ENCODE peak calls at places on chromosomes 5 and 9, in five cellular contexts. I is WERI-Rb-1; P is psoas muscle; D is H1; A is CD4-positive, alpha-beta T cell. L is an unnamed sample.

GRCh38 chr5:148831590-148832565 is 5.5 kb downstream of the ADRB2 start:
- DNase-seq in I (no peak), P (no peak), A (no peak), D (no peak), L (no peak)

GRCh38 chr9:110343537-110343936 is 5.9 kb upstream of the TXNDC8 start:
- DNase-seq in D (no peak), A (no peak), P (no peak), I (no peak), L (no peak)

GRCh38 chr5:162434311-162434710 is 366.7 kb downstream of the GABRG2 start:
- DNase-seq in A (no peak), D (no peak), I (no peak), P (no peak), L (no peak)

GRCh38 chr9:21710792-21711191 is 91.6 kb upstream of the MTAP start:
- DNase-seq in D (no peak), A (peak), I (no peak), P (no peak), L (no peak)

GRCh38 chr9:80233102-80233843 is 661.5 kb downstream of the TLE4 start:
- DNase-seq in D (no peak), P (no peak), A (no peak), I (no peak), L (no peak)

GRCh38 chr9:4604678-4605095 is 57.4 kb upstream of the PLPP6 start:
- DNase-seq in I (peak), A (peak), D (peak), P (no peak), L (no peak)

GRCh38 chr5:39948867-39949468 is 524.2 kb upstream of the DAB2 start:
- DNase-seq in I (peak), P (no peak), D (no peak), A (peak), L (no peak)

GRCh38 chr5:39503148-39503547 is 78.4 kb upstream of the DAB2 start:
- DNase-seq in D (no peak), A (no peak), P (no peak), I (no peak), L (no peak)

GRCh38 chr9:13586726-13587392 is 307.4 kb upstream of the MPDZ start:
- DNase-seq in P (no peak), A (no peak), D (no peak), I (no peak), L (no peak)

GRCh38 chr9:4228606-4229005 is 71.3 kb downstream of the GLIS3 start:
- DNase-seq in D (no peak), P (no peak), I (no peak), A (no peak), L (no peak)

GRCh38 chr5:117103703-117104102 is 529.1 kb upstream of the SEMA6A start:
- DNase-seq in I (no peak), P (no peak), D (no peak), A (no peak), L (no peak)

GRCh38 chr5:4700082-4700481 is 440.0 kb upstream of the ADAMTS16 start:
- DNase-seq in I (peak), D (peak), P (peak), A (no peak), L (peak)

GRCh38 chr5:141483842-141484241 is 988 bp upstream of the PCDHGC4 start:
- DNase-seq in D (no peak), I (no peak), A (no peak), P (no peak), L (no peak)

GRCh38 chr5:127229185-127229889 is 61.3 kb upstream of the MEGF10 start:
- DNase-seq in A (peak), P (peak), D (peak), I (no peak), L (peak)

GRCh38 chr5:87277279-87277835 is 9.7 kb downstream of the RASA1 start:
- DNase-seq in D (no peak), I (no peak), P (no peak), A (no peak), L (no peak)

GRCh38 chr9:128094166-128094949 is 26.3 kb downstream of the SLC25A25 start:
- DNase-seq in I (peak), P (peak), A (peak), D (no peak), L (peak)

GRCh38 chr9:34554211-34555001 is 31.6 kb upstream of the ENHO start:
- DNase-seq in D (peak), A (no peak), P (no peak), I (peak), L (peak)

GRCh38 chr5:111530298-111530740 is 18.0 kb upstream of the STARD4 start:
- DNase-seq in P (peak), I (no peak), A (peak), D (no peak), L (peak)

GRCh38 chr9:106799146-106799545 is 63.8 kb upstream of the ZNF462 start:
- DNase-seq in P (no peak), D (no peak), I (no peak), A (no peak), L (no peak)

GRCh38 chr9:138049779-138050471 is 172.3 kb downstream of the CACNA1B start:
- DNase-seq in A (no peak), P (no peak), D (peak), I (no peak), L (no peak)

GRCh38 chr5:6253846-6254245 is 124.5 kb downstream of the MED10 start:
- DNase-seq in A (no peak), P (no peak), I (no peak), D (no peak), L (peak)

GRCh38 chr5:170448221-170448620 is 55.6 kb upstream of the KCNIP1 start:
- DNase-seq in P (no peak), D (peak), A (no peak), I (no peak), L (no peak)

GRCh38 chr5:139388198-139388821 is 1.4 kb downstream of the MZB1 start:
- DNase-seq in A (no peak), I (no peak), D (no peak), P (no peak), L (no peak)

GRCh38 chr9:134373953-134374300 is 47.7 kb downstream of the RXRA start:
- DNase-seq in P (no peak), I (no peak), D (no peak), A (no peak), L (no peak)

GRCh38 chr9:134375430-134376385 is 49.5 kb downstream of the RXRA start:
- DNase-seq in A (no peak), D (no peak), P (peak), I (peak), L (no peak)

GRCh38 chr9:134375011-134375390 is 48.7 kb downstream of the RXRA start:
- DNase-seq in P (peak), I (peak), A (no peak), D (no peak), L (no peak)

GRCh38 chr9:134373269-134373668 is 47.0 kb downstream of the RXRA start:
- DNase-seq in D (no peak), P (no peak), A (no peak), I (no peak), L (no peak)

DNA sequence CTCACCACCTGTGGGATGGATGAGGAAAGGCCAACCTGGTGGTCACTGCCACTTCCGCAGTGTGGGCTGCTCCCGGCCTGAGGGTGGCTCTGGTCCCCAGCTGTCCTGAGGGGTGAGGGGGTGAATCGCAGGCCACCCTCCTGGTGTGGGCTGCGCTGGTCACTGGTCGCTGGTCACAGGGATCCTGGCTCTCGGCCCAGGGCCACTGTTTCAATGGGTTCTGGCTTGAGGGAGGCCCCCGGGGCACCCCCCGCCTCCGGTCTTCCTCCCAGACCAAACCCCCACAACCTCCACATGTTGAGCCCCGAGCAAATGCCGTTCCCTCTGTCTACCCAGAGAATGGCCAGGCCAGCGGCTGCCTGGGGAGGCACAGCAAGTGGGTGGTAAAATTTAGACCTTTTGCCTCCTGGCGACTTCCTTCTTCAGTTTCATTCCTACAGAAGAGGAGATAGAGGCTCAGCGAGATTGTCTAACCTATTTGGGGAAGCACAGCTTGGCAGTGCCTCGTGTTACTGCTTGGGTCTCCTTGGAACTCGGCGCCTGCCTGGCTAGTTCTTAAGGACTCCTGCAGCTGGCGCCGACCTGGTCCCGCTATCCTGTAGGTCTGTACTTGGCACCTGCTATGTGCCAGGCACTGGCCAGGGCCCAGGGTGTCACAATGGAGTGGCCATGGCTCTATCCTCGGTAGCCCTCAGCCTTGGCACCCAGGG is 48.2 kb downstream of the RXRA start:
- DNase-seq in I (no peak), D (no peak), A (no peak), P (peak), L (no peak)
- H3K27ac ChIP-seq in I (no peak), D (no peak), A (no peak), P (peak), L (peak)

GRCh38 chr9:89177021-89177400 is 1.6 kb downstream of the SHC3 start:
- DNase-seq in I (no peak), A (no peak), D (no peak), P (no peak), L (no peak)
- H3K27ac ChIP-seq in I (no peak), A (no peak), D (no peak), P (no peak), L (peak)

DNA sequence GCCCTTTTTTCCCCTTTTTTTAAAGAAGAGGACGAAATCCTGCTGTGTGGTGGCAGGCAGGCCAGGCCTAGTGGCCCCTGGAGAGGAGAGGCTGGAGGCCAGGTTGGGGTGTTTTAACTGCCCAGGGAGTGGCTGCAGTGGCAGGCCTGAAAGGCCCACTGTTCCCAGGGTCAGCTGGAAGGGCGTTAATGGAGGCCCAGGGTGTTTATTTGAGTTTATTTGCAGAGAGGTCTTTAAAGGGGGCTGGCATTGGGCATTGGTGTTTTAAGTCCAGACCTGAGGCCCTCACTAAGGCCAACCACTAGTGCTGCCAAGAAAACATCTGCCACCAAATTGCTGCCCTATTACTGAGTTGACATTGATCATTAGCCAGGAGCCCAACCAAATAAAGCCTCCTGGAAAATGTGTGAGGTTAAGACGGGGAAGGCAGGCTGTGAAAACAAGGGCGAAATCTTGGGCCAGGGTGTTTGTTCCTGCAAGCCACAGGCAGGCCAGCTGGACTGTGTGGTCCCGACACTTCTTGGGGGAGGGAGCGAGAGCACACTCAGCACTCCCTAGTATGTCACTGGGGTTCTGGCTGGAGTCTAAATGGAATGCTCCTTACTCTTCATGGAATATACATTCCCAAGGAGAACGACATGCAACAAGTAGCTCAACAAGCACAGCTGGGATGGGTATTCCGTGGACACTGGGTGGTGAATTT is 5.1 kb downstream of the JADE2 start:
- DNase-seq in A (no peak), D (no peak), I (no peak), P (no peak), L (no peak)
- H3K27ac ChIP-seq in A (peak), D (no peak), I (peak), P (peak), L (peak)

DNA sequence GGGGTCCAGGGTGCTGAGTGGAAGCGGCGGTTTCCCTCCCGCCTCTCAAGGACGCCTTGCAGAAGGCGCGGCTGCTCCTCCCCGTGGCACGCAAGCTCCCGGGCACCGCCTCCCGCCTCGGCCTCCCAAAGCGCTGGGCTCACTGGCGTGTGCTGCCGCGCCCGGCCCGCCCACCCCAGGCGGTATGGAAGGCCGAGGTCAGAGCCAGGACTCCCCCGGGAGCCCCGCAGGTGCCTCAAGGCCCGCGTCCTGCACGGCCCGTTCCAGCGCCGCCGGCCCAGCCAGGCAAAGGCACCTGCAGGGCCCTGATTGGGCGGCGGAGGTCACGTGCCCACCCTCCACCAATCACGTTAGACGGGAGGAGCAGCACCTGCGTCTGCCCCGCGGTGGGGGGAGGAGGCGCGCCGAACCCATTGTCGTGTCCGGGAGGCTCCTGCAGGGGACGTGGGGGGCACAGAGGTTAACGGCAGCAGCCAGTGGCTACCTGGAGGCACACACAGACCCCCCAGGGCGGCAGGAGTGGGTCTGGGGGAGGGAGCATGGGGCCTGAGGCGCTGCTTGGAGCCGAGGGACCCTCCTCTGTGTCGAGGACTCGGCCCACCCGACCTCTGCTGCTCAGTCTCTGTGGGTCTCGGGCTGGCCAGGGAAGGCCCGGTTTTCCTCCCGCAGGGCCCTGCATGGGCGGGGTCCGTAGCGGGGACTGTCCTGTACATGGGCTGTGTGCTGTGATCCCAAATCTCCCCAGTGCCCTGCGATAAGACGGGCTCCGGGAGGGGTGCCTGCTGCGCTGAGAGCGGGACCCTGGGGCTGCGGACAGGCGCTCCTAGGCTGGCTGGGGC is 2.0 kb upstream of the LCN12 start:
- DNase-seq in D (peak), P (peak), A (peak), I (peak), L (peak)
- H3K27ac ChIP-seq in D (peak), P (peak), A (peak), I (peak), L (peak)

GRCh38 chr5:153619706-153620105 is 129.2 kb downstream of the GRIA1 start:
- DNase-seq in P (no peak), D (no peak), A (no peak), I (no peak), L (peak)

GRCh38 chr5:153623906-153624765 is 133.7 kb downstream of the GRIA1 start:
- DNase-seq in P (no peak), A (no peak), I (no peak), D (no peak), L (no peak)

GRCh38 chr5:153626836-153627235 is 136.4 kb downstream of the GRIA1 start:
- DNase-seq in I (no peak), A (no peak), P (no peak), D (no peak), L (no peak)

GRCh38 chr5:153625826-153626354 is 135.4 kb downstream of the GRIA1 start:
- DNase-seq in A (no peak), I (no peak), P (no peak), D (no peak), L (no peak)

DNA sequence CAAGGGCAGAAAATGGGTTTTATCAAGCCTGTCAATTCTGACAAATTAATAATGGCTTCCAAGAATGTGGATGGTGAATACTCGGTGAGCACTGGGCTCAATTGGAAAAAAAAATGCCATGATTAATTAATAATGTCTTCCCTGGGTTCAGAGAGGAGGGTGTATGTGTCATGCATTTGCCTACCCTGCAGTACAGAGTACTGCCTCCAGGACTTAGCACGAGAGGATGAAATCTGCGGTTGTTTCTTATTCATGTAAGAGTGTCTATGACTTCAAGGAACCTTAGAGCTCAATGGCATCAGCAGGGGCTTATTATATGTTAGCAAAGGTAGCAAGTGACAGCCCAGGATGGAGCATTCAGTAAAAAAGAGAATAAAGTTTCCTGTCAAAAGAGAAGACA is 132.6 kb downstream of the GRIA1 start:
- DNase-seq in I (no peak), P (no peak), A (no peak), D (no peak), L (no peak)
- H3K27ac ChIP-seq in I (no peak), P (no peak), A (no peak), D (no peak), L (no peak)

DNA sequence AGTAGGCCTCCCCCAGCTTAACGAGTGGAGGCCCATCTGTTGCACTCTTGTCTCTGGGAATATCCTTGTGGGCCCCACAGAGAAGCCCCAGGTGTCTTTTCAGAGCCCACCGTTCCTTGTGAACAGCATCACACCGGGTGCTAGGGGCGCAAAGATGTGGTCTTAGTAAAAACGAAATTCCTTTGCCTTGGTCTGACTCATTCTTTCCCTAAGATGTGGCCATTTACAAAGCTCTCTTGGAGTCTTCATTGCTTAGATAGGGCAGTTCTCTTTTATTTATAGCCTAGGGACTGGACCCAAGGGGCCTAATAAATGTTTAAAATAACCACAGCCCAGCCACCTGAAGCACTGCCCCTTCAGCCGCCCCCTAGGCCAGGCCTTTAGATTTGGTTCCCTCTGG is 52.8 kb upstream of the RPL26L1 start:
- DNase-seq in I (no peak), P (no peak), A (no peak), D (no peak), L (no peak)
- H3K27ac ChIP-seq in I (no peak), P (peak), A (no peak), D (no peak), L (peak)

DNA sequence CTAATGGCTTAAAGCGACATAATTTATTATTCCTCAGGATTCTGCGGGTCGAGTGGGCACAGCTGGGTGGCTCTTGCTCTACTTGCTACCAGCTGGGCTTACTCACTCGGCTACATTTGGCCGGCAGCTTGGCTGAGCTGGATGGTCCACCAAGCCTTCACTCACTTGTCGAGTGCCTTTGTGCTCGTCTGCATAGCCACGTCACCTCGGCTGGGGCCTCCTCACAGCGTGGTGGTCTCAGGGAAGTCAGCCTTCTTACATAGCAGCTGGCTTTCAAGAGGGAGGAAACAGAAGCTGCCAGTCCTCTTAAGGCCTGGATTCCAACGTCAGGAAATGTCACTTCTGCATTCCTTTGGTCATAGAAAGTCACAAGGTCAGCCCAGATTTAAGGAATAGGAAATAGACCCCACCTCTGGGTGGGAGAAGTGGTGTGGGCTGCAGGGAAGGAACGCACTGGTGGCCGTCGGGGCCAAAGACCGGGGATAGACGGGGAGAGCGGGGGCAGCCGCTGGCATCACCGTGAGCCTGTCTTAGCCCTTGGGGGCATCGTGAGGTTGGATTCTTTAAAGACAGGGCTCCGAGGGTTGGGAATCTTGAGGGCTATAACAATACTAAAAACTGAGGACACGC is 75.0 kb upstream of the RUFY1 start:
- DNase-seq in A (no peak), D (no peak), P (no peak), I (no peak), L (peak)
- H3K27ac ChIP-seq in A (no peak), D (no peak), P (no peak), I (no peak), L (no peak)